ENCODE peak calls at places on chromosomes 13 and 19, in four cellular contexts. Y, R, P and V are unnamed samples.

GRCh38 chr19:21568816-21569496 is 63.6 kb downstream of the ZNF429 start:
- DNase-seq in Y (no peak), R (peak), P (peak), V (peak)

GRCh38 chr19:48492925-48493717 is 18.5 kb downstream of the LMTK3 start:
- DNase-seq in Y (peak), R (peak), P (peak), V (peak)

GRCh38 chr19:13099073-13099999 is 3.3 kb downstream of the LYL1 start:
- DNase-seq in Y (no peak), R (no peak), P (peak), V (peak)

GRCh38 chr19:2711175-2711936 is 8.9 kb upstream of the GNG7 start:
- DNase-seq in Y (no peak), R (no peak), P (no peak), V (peak)

GRCh38 chr19:51514866-51515481 is 13.4 kb upstream of the SIGLEC12 start:
- DNase-seq in Y (no peak), R (no peak), P (no peak), V (peak)

GRCh38 chr19:1130801-1131717 is 27.3 kb downstream of the GPX4 start:
- DNase-seq in Y (no peak), R (no peak), P (peak), V (no peak)

GRCh38 chr13:63492604-63493003 is 2077.0 kb upstream of the PCDH20 start:
- DNase-seq in Y (no peak), R (no peak), P (no peak), V (no peak)

GRCh38 chr13:111488466-111489132 is 168.2 kb downstream of the TEX29 start:
- DNase-seq in Y (peak), R (no peak), P (no peak), V (no peak)

GRCh38 chr13:59946924-59947323 is 216.8 kb downstream of the DIAPH3 start:
- DNase-seq in Y (no peak), R (no peak), P (no peak), V (no peak)

GRCh38 chr13:45333973-45334922 is 6.7 kb downstream of the TPT1 start:
- DNase-seq in Y (no peak), R (no peak), P (peak), V (no peak)

GRCh38 chr19:7663711-7664110 is 5.1 kb upstream of the RETN start:
- DNase-seq in Y (no peak), R (no peak), P (no peak), V (no peak)

GRCh38 chr19:48398329-48399235 is 5.1 kb downstream of the GRIN2D start:
- DNase-seq in Y (peak), R (no peak), P (peak), V (peak)

GRCh38 chr19:15280915-15281683 is 48.9 kb upstream of the EPHX3 start:
- DNase-seq in Y (no peak), R (peak), P (no peak), V (peak)

GRCh38 chr13:73230714-73231113 is 171.9 kb downstream of the KLF5 start:
- DNase-seq in Y (no peak), R (no peak), P (peak), V (peak)

GRCh38 chr19:13492128-13492527 is 14.2 kb downstream of the CACNA1A start:
- DNase-seq in Y (no peak), R (no peak), P (no peak), V (peak)

GRCh38 chr13:50616101-50616500 is 227.4 kb downstream of the DLEU7 start:
- DNase-seq in Y (no peak), R (no peak), P (no peak), V (peak)

GRCh38 chr19:38736413-38737280 is 7.6 kb downstream of the CAPN12 start:
- DNase-seq in Y (peak), R (no peak), P (peak), V (peak)

GRCh38 chr13:24271611-24272451 is 37.5 kb upstream of the C1QTNF9 start:
- DNase-seq in Y (no peak), R (peak), P (peak), V (peak)

GRCh38 chr13:114046447-114046846 is 72.6 kb upstream of the C13orf46 start:
- DNase-seq in Y (no peak), R (no peak), P (peak), V (no peak)

GRCh38 chr13:39542361-39542760 is 60.6 kb downstream of the LHFPL6 start:
- DNase-seq in Y (no peak), R (no peak), P (no peak), V (no peak)

GRCh38 chr13:20230913-20231838 is 943 bp downstream of the GJB6 start:
- DNase-seq in Y (no peak), R (no peak), P (no peak), V (no peak)

GRCh38 chr13:83935566-83935965 is 53.3 kb upstream of the SLITRK1 start:
- DNase-seq in Y (no peak), R (no peak), P (no peak), V (peak)

GRCh38 chr19:30256510-30256850 is 115.7 kb upstream of the ZNF536 start:
- DNase-seq in Y (no peak), R (no peak), P (no peak), V (no peak)
- H3K4me3 ChIP-seq in Y (no peak), R (no peak), P (no peak), V (no peak)

GRCh38 chr19:53536223-53536543 is 1.8 kb upstream of the ZNF331 start:
- DNase-seq in Y (no peak), R (no peak), P (no peak), V (no peak)
- TF ChIP-seq CTCF in Y (no peak), R (no peak), P (no peak), V (no peak)

GRCh38 chr19:29843180-29844051 is 31.6 kb downstream of the CCNE1 start:
- DNase-seq in Y (no peak), R (no peak), P (no peak), V (no peak)
- H3K4me3 ChIP-seq in Y (no peak), R (peak), P (peak), V (peak)

DNA sequence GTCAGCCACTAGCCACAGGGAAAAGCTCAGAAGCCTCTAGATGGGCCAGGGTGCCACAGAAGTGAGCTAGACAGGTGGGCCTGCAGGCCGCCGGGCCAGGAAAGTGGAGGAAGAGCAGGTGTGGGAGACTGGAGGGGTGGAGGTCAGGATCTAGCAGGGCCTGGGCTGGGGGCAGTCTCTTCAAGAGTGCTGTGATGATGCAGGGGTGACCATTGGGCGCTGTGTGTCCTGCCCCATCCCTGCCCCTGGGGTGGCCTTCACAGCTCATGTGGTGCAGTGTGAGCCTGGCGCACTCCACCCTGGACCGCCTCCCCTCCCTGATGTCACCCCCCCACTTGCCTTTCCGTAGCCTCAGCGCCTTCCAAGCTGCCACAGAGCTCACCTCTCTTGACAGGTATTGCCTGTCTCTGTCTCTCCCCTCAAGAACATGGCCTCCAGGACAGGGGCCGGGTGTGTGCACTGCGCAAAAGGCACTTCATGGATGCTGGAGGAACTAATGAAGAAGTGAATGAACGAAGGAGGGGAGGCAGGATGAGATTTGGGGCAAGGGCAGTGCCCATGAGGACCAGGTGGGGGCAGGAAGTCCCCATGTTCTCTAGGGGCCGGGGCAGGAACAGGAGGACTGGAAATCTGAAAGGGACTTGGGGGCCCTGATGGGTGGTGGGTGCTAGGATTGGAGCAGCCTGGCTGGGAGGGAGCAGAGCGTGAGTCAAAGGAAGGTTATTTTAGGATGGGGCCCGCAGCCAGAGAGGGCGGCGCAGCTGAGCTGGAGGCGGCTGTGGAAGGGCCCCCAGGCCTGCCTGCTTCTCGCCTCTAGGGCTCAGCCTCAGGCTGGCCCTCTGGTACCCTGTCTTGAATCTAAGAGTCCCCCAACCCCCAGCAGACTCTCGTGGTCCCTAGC is 6.6 kb downstream of the SSBP4 start:
- DNase-seq in Y (no peak), R (no peak), P (peak), V (no peak)
- TF ChIP-seq CTCF in Y (no peak), R (no peak), P (no peak), V (no peak)

GRCh38 chr13:28866932-28867331 is 46.8 kb downstream of the MTUS2 start:
- DNase-seq in Y (no peak), R (no peak), P (no peak), V (no peak)
- H3K4me3 ChIP-seq in Y (no peak), R (no peak), P (no peak), V (no peak)

GRCh38 chr13:76884571-76885202 is 1.5 kb downstream of the KCTD12 start:
- DNase-seq in Y (no peak), R (no peak), P (no peak), V (peak)

GRCh38 chr13:76886005-76886291 is 257 bp downstream of the KCTD12 start:
- DNase-seq in Y (no peak), R (no peak), P (no peak), V (no peak)

GRCh38 chr13:76882431-76882830 is 3.8 kb downstream of the KCTD12 start:
- DNase-seq in Y (no peak), R (no peak), P (no peak), V (no peak)

GRCh38 chr13:76885203-76886004 is 801 bp downstream of the KCTD12 start:
- DNase-seq in Y (peak), R (peak), P (peak), V (peak)

GRCh38 chr13:76884167-76884566 is 2.0 kb downstream of the KCTD12 start:
- DNase-seq in Y (no peak), R (no peak), P (no peak), V (peak)
- TF ChIP-seq CTCF in Y (no peak), R (no peak), P (no peak), V (peak)

GRCh38 chr13:78630509-78630908 is 27.2 kb upstream of the POU4F1 start:
- DNase-seq in Y (no peak), R (no peak), P (no peak), V (no peak)

GRCh38 chr13:78631077-78631476 is 27.7 kb upstream of the POU4F1 start:
- DNase-seq in Y (no peak), R (no peak), P (no peak), V (no peak)

GRCh38 chr13:78621086-78621485 is 17.7 kb upstream of the POU4F1 start:
- DNase-seq in Y (no peak), R (no peak), P (no peak), V (no peak)

GRCh38 chr13:78623132-78623531 is 19.8 kb upstream of the POU4F1 start:
- DNase-seq in Y (no peak), R (no peak), P (no peak), V (no peak)

GRCh38 chr13:78625384-78625783 is 22.0 kb upstream of the POU4F1 start:
- DNase-seq in Y (no peak), R (no peak), P (no peak), V (no peak)
- H3K4me3 ChIP-seq in Y (no peak), R (no peak), P (no peak), V (no peak)

GRCh38 chr13:31929031-31929770 is 102.4 kb upstream of the FRY start:
- DNase-seq in Y (no peak), R (no peak), P (no peak), V (no peak)

GRCh38 chr13:31927219-31927653 is 104.3 kb upstream of the FRY start:
- DNase-seq in Y (no peak), R (no peak), P (no peak), V (no peak)

GRCh38 chr13:31923134-31923763 is 108.3 kb upstream of the FRY start:
- DNase-seq in Y (no peak), R (no peak), P (no peak), V (no peak)

GRCh38 chr13:31922724-31923123 is 108.8 kb upstream of the FRY start:
- DNase-seq in Y (no peak), R (no peak), P (no peak), V (no peak)

DNA sequence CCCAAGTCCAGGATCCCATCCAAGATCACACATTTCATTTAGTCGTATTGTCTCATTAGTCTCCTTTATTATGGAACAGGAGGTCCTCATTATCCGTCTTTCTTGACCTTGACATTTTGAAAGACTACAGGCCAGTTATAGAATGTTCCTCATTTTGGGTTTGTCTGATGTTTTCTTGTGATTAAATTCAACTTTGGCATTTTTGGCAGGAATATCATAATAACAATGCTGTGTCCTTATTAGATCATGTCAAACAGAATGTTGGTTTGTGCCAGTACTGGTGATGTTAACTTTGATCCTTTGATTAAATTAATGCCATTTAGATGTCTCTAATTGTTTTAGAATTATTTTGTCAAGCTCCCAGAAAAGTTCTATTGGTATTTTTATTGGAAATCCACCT is 106.5 kb upstream of the FRY start:
- DNase-seq in Y (no peak), R (no peak), P (no peak), V (no peak)
- TF ChIP-seq CTCF in Y (no peak), R (no peak), P (no peak), V (no peak)

GRCh38 chr19:47197141-47197540 is 33.9 kb downstream of the BBC3 start:
- DNase-seq in Y (no peak), R (no peak), P (no peak), V (peak)
- H3K4me3 ChIP-seq in Y (no peak), R (no peak), P (no peak), V (no peak)

GRCh38 chr19:57058871-57059270 is 60.9 kb upstream of the USP29 start:
- DNase-seq in Y (no peak), R (no peak), P (no peak), V (no peak)
- TF ChIP-seq CTCF in Y (no peak), R (no peak), P (no peak), V (no peak)